ENCODE peak calls at places on chromosomes 11 and 22, in nine cellular contexts. Q, D, W, J, H, R, C, B and N are unnamed samples.

GRCh38 chr11:720642-721346 is 14.8 kb downstream of the EPS8L2 start:
- DNase-seq in Q (no peak), D (no peak), W (no peak), J (peak; percentile 80), H (no peak), R (no peak), C (no peak), B (no peak), N (no peak)

GRCh38 chr11:129143335-129143734 is 48.8 kb downstream of the ARHGAP32 start:
- DNase-seq in Q (peak; percentile 52), D (no peak), W (peak; percentile 48), J (peak; percentile 74), H (peak; percentile 88), R (peak; percentile 100), C (no peak), B (peak; percentile 98), N (no peak)

GRCh38 chr11:1221848-1222311 is 986 bp upstream of the MUC5B start:
- DNase-seq in Q (no peak), D (no peak), W (peak; percentile 38), J (peak; percentile 18), H (peak; percentile 56), R (no peak), C (no peak), B (no peak), N (no peak)

GRCh38 chr11:77580712-77581337 is 8.9 kb upstream of the AQP11 start:
- DNase-seq in Q (no peak), D (no peak), W (no peak), J (no peak), H (no peak), R (no peak), C (no peak), B (no peak), N (no peak)

GRCh38 chr11:71580057-71581003 is 2.3 kb downstream of the KRTAP5-11 start:
- DNase-seq in Q (peak; percentile 65), D (no peak), W (no peak), J (peak; percentile 69), H (peak; percentile 76), R (peak; percentile 77), C (peak; percentile 25), B (peak; percentile 63), N (no peak)

GRCh38 chr22:38163844-38164577 is 17.6 kb downstream of the PLA2G6 start:
- DNase-seq in Q (no peak), D (no peak), W (no peak), J (no peak), H (peak; percentile 30), R (no peak), C (no peak), B (no peak), N (no peak)

GRCh38 chr11:73414977-73415492 is 38.8 kb downstream of the RELT start:
- DNase-seq in Q (no peak), D (no peak), W (no peak), J (no peak), H (no peak), R (peak; percentile 74), C (no peak), B (peak; percentile 67), N (no peak)

GRCh38 chr11:106061249-106061794 is 15.8 kb downstream of the KBTBD3 start:
- DNase-seq in Q (no peak), D (no peak), W (no peak), J (no peak), H (no peak), R (no peak), C (no peak), B (no peak), N (no peak)

GRCh38 chr11:73648629-73649046 is 2.3 kb downstream of the PLEKHB1 start:
- DNase-seq in Q (no peak), D (no peak), W (no peak), J (no peak), H (no peak), R (no peak), C (no peak), B (no peak), N (no peak)

GRCh38 chr11:2310786-2311455 is 9.1 kb downstream of the TSPAN32 start:
- DNase-seq in Q (no peak), D (no peak), W (no peak), J (no peak), H (peak; percentile 64), R (no peak), C (no peak), B (no peak), N (no peak)

GRCh38 chr11:2311456-2312201 is 9.8 kb downstream of the TSPAN32 start:
- DNase-seq in Q (no peak), D (no peak), W (no peak), J (no peak), H (no peak), R (no peak), C (no peak), B (no peak), N (no peak)

GRCh38 chr11:2313051-2313951 is 11.5 kb downstream of the TSPAN32 start:
- DNase-seq in Q (no peak), D (no peak), W (peak; percentile 42), J (no peak), H (peak; percentile 66), R (no peak), C (no peak), B (no peak), N (no peak)

GRCh38 chr11:2314136-2314524 is 12.3 kb downstream of the TSPAN32 start:
- DNase-seq in Q (no peak), D (no peak), W (peak; percentile 44), J (no peak), H (no peak), R (no peak), C (no peak), B (no peak), N (no peak)

DNA sequence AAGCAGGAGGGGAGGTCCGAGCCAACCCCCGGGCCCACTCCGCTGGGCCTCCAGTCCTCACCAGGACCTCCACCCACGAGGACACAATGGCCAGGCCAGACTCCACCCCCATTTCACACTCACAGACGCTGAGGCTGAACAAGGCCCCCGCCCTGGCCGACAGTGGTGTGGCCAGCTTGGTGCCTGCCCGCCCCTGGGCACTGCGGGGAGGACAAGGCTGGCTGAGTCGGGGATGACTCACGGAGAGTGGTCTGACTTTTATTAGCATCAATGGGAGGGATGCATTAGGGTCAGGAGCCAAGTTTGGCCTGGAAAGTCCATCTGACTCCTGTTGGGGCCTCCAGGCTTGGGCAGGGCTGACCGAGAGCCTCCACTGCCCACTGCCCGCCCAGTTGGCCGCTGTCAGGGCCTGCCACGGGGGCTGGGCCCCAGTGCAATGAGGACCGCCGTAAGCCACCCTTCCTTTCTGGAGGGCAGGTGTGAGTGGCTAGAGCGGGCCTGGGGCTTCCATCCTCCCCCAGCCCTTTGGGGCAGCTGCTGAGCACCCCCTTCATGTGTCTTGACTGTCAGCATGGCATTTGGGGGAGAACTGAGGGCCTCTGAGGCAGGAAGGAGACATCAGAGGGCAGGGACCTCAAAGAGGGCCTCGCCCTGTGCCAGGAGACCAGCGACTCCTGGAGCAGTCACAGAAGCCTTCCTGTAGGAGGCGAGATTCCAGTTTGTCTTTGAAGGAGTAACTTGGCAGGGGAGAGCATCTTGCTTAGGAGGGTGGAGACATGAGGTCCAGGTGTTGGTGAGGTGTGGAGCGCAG is 10.6 kb downstream of the TSPAN32 start:
- DNase-seq in Q (no peak), D (no peak), W (peak; percentile 45), J (no peak), H (peak; percentile 74), R (peak; percentile 16), C (no peak), B (peak; percentile 90), N (no peak)
- TF ChIP-seq CTCF in Q (no peak), D (no peak), W (no peak), J (no peak), H (no peak), R (no peak), C (no peak), B (no peak), N (no peak)

GRCh38 chr22:25779426-25779825 is 37.4 kb downstream of the MYO18B start:
- DNase-seq in Q (no peak), D (no peak), W (no peak), J (no peak), H (no peak), R (no peak), C (no peak), B (no peak), N (no peak)

GRCh38 chr22:25779890-25780289 is 37.9 kb downstream of the MYO18B start:
- DNase-seq in Q (no peak), D (no peak), W (no peak), J (no peak), H (no peak), R (no peak), C (no peak), B (no peak), N (no peak)

GRCh38 chr22:25777411-25777810 is 35.4 kb downstream of the MYO18B start:
- DNase-seq in Q (no peak), D (no peak), W (no peak), J (no peak), H (no peak), R (no peak), C (no peak), B (no peak), N (no peak)

GRCh38 chr22:25775501-25775900 is 33.5 kb downstream of the MYO18B start:
- DNase-seq in Q (no peak), D (no peak), W (no peak), J (no peak), H (no peak), R (peak; percentile 59), C (no peak), B (no peak), N (no peak)

GRCh38 chr22:25777870-25778269 is 35.9 kb downstream of the MYO18B start:
- DNase-seq in Q (peak; percentile 47), D (no peak), W (no peak), J (peak; percentile 23), H (no peak), R (peak; percentile 71), C (no peak), B (peak; percentile 38), N (no peak)
- TF ChIP-seq CTCF in Q (peak; percentile 43), D (no peak), W (peak; percentile 22), J (no peak), H (no peak), R (peak; percentile 69), C (peak; percentile 24), B (peak; percentile 30), N (no peak)

GRCh38 chr22:42990131-42990838 is 24.7 kb downstream of the PACSIN2 start:
- DNase-seq in Q (peak; percentile 73), D (no peak), W (no peak), J (no peak), H (peak; percentile 71), R (peak; percentile 79), C (no peak), B (peak; percentile 88), N (no peak)
- TF ChIP-seq CTCF in Q (peak; percentile 62), D (no peak), W (peak; percentile 14), J (no peak), H (no peak), R (peak; percentile 72), C (no peak), B (peak; percentile 41), N (no peak)

DNA sequence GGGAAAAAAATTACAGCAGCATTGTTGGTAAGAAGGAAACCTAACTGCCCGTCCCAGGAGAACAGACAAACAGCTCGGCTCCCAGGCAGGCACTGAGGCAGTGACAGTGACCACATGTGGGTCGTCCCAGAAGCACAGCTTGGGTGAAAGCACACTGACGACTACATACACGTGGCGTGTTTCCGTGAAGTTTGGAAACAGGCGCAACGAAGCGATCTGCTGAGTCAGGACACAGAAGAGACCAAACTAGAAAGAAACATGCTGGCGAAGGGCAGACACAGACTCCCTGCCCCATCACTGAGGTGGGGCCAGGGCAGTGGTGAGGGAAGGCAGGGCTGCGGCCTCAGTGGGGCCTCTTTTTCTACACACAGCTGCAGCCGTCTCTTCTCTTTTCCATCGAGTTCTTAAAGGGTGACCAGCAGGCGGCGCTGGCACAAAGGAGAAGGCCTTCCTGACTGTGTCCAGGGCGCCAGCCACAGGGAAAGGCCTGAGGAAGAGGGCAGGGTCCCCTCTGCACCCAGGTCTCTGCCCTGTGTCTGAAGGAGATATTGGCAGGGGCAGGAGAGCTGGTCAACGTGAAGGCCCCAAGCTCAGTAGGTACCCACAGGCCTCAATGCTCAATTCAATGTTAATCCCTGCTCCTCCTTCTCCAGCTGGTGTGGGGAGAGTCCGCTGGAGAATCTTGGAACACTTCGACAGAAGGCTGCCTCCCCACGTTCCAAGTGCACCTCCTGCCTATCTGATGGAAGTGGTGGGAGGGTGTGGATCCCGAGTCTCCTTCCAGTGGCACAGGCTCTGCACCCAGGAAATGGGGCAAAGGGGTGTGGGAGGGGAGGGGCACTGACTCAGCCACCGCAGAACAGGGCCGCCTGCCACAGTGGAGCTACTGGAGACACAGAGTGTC is 19.9 kb downstream of the CARS1 start:
- DNase-seq in Q (peak; percentile 76), D (peak; percentile 61), W (peak; percentile 86), J (peak; percentile 85), H (peak; percentile 90), R (peak; percentile 63), C (peak; percentile 61), B (peak; percentile 52), N (peak; percentile 40)
- TF ChIP-seq CTCF in Q (peak; percentile 87), D (peak; percentile 74), W (peak; percentile 71), J (peak; percentile 58), H (peak; percentile 79), R (peak; percentile 84), C (peak; percentile 84), B (peak; percentile 69), N (no peak)